ENCODE peak calls at places on chromosomes 7 and 10, in six cellular contexts. X is GM06990, J is gastrocnemius medialis, P is transverse colon, L is PC-9, V is LNCaP clone FGC. N is an unnamed sample.

GRCh38 chr10:87551324-87551723 is 46.6 kb downstream of the MINPP1 start:
- DNase-seq in X (no peak), J (no peak), P (no peak), L (no peak), V (no peak), N (no peak)

GRCh38 chr7:17016402-17017010 is 134.7 kb upstream of the AGR3 start:
- DNase-seq in X (no peak), J (no peak), P (no peak), L (no peak), V (no peak), N (no peak)

GRCh38 chr7:11923376-11923922 is 91.5 kb upstream of the THSD7A start:
- DNase-seq in X (no peak), J (no peak), P (no peak), L (no peak), V (no peak), N (no peak)

GRCh38 chr7:140594131-140594691 is 46.4 kb downstream of the DENND2A start:
- DNase-seq in X (no peak), J (peak; percentile 11), P (no peak), L (no peak), V (no peak), N (no peak)

GRCh38 chr10:91208645-91209044 is 11.8 kb upstream of the PCGF5 start:
- DNase-seq in X (no peak), J (no peak), P (no peak), L (no peak), V (no peak), N (no peak)

GRCh38 chr7:99219185-99219767 is 11.4 kb upstream of the KPNA7 start:
- DNase-seq in X (no peak), J (no peak), P (peak; percentile 50), L (no peak), V (no peak), N (no peak)

GRCh38 chr7:131619336-131620305 is 63.2 kb upstream of the PODXL start:
- DNase-seq in X (no peak), J (no peak), P (no peak), L (peak; percentile 61), V (no peak), N (no peak)

GRCh38 chr7:105369944-105370343 is 18.8 kb downstream of the SRPK2 start:
- DNase-seq in X (no peak), J (no peak), P (no peak), L (no peak), V (peak; percentile 32), N (no peak)

GRCh38 chr7:138954545-138955475 is 26.4 kb downstream of the KIAA1549 start:
- DNase-seq in X (no peak), J (no peak), P (no peak), L (no peak), V (no peak), N (no peak)
- TF ChIP-seq CTCF in X (no peak), J (no peak), P (no peak), L (no peak), V (no peak), N (no peak)

GRCh38 chr7:129610709-129611245 is 743 bp upstream of the NRF1 start:
- DNase-seq in X (no peak), J (no peak), P (no peak), L (no peak), V (no peak), N (no peak)

GRCh38 chr7:129609666-129610065 is 1.9 kb upstream of the NRF1 start:
- DNase-seq in X (no peak), J (no peak), P (no peak), L (no peak), V (no peak), N (no peak)

GRCh38 chr7:129613016-129613337 is 1.5 kb downstream of the NRF1 start:
- DNase-seq in X (no peak), J (no peak), P (no peak), L (no peak), V (no peak), N (no peak)

GRCh38 chr7:129612112-129613015 is 844 bp downstream of the NRF1 start:
- DNase-seq in X (peak; percentile 59), J (peak; percentile 41), P (peak; percentile 49), L (no peak), V (no peak), N (peak; percentile 37)

GRCh38 chr7:129611246-129612111 is at the start of gene NRF1:
- DNase-seq in X (peak; percentile 92), J (peak; percentile 82), P (peak; percentile 91), L (peak; percentile 67), V (peak; percentile 60), N (peak; percentile 95)
- TF ChIP-seq CTCF in X (no peak), J (no peak), P (no peak), L (no peak), V (peak; percentile 32), N (peak; percentile 18)

GRCh38 chr10:47240173-47240572 is 59.8 kb upstream of the GDF10 start:
- DNase-seq in X (no peak), J (no peak), P (no peak), L (no peak), V (no peak), N (no peak)
- TF ChIP-seq CTCF in X (no peak), J (no peak), P (no peak), L (no peak), V (no peak), N (no peak)

DNA sequence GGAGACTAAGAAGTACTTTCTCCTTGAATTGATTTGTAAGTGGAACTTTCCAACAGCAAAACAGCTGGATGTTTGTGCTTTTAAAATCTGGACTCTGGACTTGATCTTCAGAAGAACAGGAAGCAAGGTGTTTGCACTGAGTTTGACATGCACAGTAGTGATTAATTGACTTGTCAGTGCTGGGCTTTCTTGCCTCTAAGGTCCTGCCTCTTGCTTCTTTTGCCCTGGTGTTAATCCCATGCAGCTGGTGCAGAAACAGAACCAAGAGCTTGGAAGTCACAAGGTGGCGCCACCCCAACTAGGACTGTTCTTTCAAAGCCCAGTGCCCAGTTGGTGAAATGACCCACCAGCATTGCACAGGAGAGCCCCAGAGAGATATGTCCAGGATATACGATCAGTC is 66.8 kb upstream of the SEPHS1 start:
- DNase-seq in X (no peak), J (no peak), P (peak; percentile 39), L (no peak), V (peak; percentile 32), N (no peak)
- TF ChIP-seq CTCF in X (peak; percentile 14), J (no peak), P (no peak), L (peak; percentile 21), V (peak; percentile 59), N (no peak)

GRCh38 chr7:93799750-93800357 is 90.7 kb downstream of the TFPI2 start:
- DNase-seq in X (no peak), J (no peak), P (no peak), L (no peak), V (no peak), N (peak; percentile 22)
- TF ChIP-seq CTCF in X (peak; percentile 51), J (no peak), P (no peak), L (peak; percentile 76), V (peak; percentile 61), N (peak; percentile 47)

GRCh38 chr7:122013070-122013469 is 131.0 kb downstream of the AASS start:
- DNase-seq in X (no peak), J (no peak), P (no peak), L (no peak), V (no peak), N (no peak)

GRCh38 chr7:122010116-122010515 is 133.9 kb downstream of the AASS start:
- DNase-seq in X (no peak), J (no peak), P (no peak), L (no peak), V (no peak), N (no peak)

GRCh38 chr7:122018032-122018431 is 126.0 kb downstream of the AASS start:
- DNase-seq in X (no peak), J (no peak), P (no peak), L (no peak), V (no peak), N (no peak)

DNA sequence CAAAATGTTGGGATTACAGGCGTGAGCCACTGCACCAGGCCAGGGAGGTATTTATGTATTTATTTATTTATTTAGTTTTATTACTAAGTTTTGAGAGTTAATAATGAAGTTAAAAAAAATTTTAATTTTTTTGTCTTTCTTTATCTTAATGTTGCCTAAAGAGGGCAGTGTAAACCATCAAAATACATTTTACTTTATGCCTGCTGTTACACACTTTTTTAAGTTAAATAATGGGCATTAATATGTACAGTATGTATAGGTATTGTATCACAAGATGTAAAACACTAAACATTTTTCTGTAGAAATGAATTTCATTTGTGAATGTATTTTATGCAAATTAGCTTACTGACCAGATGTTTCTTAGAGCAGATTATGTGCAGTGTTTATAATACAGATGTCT is 129.4 kb downstream of the AASS start:
- DNase-seq in X (no peak), J (no peak), P (no peak), L (no peak), V (no peak), N (no peak)
- TF ChIP-seq CTCF in X (peak; percentile 11), J (no peak), P (no peak), L (peak; percentile 61), V (peak; percentile 17), N (no peak)

GRCh38 chr7:6271091-6271658 is 1.2 kb downstream of the CYTH3 start:
- DNase-seq in X (no peak), J (peak; percentile 55), P (peak; percentile 62), L (no peak), V (no peak), N (peak; percentile 48)
- TF ChIP-seq CTCF in X (peak; percentile 34), J (peak; percentile 49), P (peak; percentile 51), L (no peak), V (no peak), N (no peak)

GRCh38 chr7:42642699-42643098 is 269.2 kb downstream of the C7orf25 start:
- DNase-seq in X (no peak), J (no peak), P (no peak), L (no peak), V (no peak), N (no peak)

GRCh38 chr7:42645906-42646305 is 266.0 kb downstream of the C7orf25 start:
- DNase-seq in X (no peak), J (no peak), P (no peak), L (no peak), V (no peak), N (no peak)

GRCh38 chr7:42639930-42640329 is 271.9 kb downstream of the C7orf25 start:
- DNase-seq in X (no peak), J (no peak), P (no peak), L (no peak), V (no peak), N (no peak)
- TF ChIP-seq CTCF in X (peak; percentile 19), J (no peak), P (no peak), L (peak; percentile 42), V (peak; percentile 21), N (no peak)

GRCh38 chr7:45129906-45130305 is 18.4 kb upstream of the TBRG4 start:
- DNase-seq in X (no peak), J (no peak), P (no peak), L (no peak), V (no peak), N (no peak)
- TF ChIP-seq CTCF in X (no peak), J (no peak), P (no peak), L (no peak), V (no peak), N (no peak)

GRCh38 chr7:5827755-5828154 is 46.3 kb upstream of the RNF216 start:
- DNase-seq in X (no peak), J (no peak), P (peak; percentile 28), L (peak; percentile 37), V (no peak), N (peak; percentile 24)
- TF ChIP-seq CTCF in X (peak; percentile 63), J (no peak), P (peak; percentile 32), L (peak; percentile 67), V (peak; percentile 50), N (peak; percentile 51)

N was measured in GM20000.